ENCODE peak calls at places on chromosomes 1 and 21, in four cellular contexts. A is lung, X is HCT116, V is stomach. C is an unnamed sample.

GRCh38 chr1:42923367-42924248 is 35.1 kb downstream of the SLC2A1 start:
- DNase-seq in A (no peak), X (no peak), V (no peak), C (no peak)

GRCh38 chr1:186340772-186341171 is 34.3 kb downstream of the TPR start:
- DNase-seq in A (no peak), X (no peak), V (no peak), C (no peak)

GRCh38 chr21:39637197-39637970 is 24.6 kb downstream of the B3GALT5 start:
- DNase-seq in A (no peak), X (no peak), V (no peak), C (no peak)

GRCh38 chr1:70504176-70504820 is 93.2 kb downstream of the CTH start:
- DNase-seq in A (no peak), X (no peak), V (no peak), C (no peak)

GRCh38 chr1:167772436-167772835 is 50.7 kb downstream of the MPZL1 start:
- DNase-seq in A (no peak), X (no peak), V (no peak), C (no peak)

GRCh38 chr1:210072129-210072528 is 134.1 kb downstream of the SYT14 start:
- DNase-seq in A (no peak), X (no peak), V (no peak), C (peak)

GRCh38 chr1:164813781-164814180 is 254.8 kb downstream of the PBX1 start:
- DNase-seq in A (no peak), X (no peak), V (no peak), C (no peak)

GRCh38 chr1:201128476-201128875 is 1.5 kb upstream of the ASCL5 start:
- DNase-seq in A (no peak), X (no peak), V (no peak), C (no peak)

GRCh38 chr1:95301091-95301490 is 67.1 kb downstream of the RWDD3 start:
- DNase-seq in A (no peak), X (no peak), V (no peak), C (no peak)

GRCh38 chr1:56376188-56376984 is 203.0 kb downstream of the PLPP3 start:
- DNase-seq in A (no peak), X (peak), V (peak), C (no peak)

GRCh38 chr1:67500413-67500959 is 70.3 kb upstream of the SERBP1 start:
- DNase-seq in A (peak), X (peak), V (peak), C (peak)

GRCh38 chr1:244680667-244681066 is 27.7 kb downstream of the DESI2 start:
- DNase-seq in A (no peak), X (no peak), V (no peak), C (no peak)

GRCh38 chr1:220226752-220227151 is 45.5 kb downstream of the RAB3GAP2 start:
- DNase-seq in A (no peak), X (no peak), V (no peak), C (no peak)

DNA sequence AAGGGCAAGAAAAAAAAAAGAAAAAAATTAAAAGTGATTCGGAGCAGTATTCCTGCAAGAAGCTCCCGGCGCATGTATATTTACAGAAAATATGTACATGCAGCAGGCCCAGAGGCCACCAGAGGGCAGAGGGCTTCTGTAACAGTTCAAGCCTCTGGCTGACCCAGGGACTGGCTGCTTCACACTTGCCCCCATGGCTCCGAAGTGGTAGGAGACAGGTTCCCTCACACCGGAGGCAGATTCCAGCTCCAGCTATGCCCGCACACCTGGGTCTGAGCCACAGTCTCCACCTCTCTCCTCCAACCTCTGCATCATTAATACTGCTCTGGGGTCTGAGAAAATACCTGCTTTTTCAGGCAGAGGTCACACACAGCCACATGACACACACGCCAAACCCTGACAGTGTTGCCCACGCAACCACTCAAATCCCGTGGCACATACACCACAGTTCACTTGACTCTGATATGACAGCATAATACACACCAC is 2.2 kb upstream of the ARHGAP30 start:
- DNase-seq in A (peak), X (peak), V (peak), C (no peak)
- TF ChIP-seq CTCF in A (peak), X (peak), V (peak), C (peak)

GRCh38 chr1:23217421-23218115 is at the start of gene HTR1D:
- DNase-seq in A (no peak), X (no peak), V (no peak), C (no peak)
- H3K4me3 ChIP-seq in A (peak), X (peak), V (peak), C (peak)

DNA sequence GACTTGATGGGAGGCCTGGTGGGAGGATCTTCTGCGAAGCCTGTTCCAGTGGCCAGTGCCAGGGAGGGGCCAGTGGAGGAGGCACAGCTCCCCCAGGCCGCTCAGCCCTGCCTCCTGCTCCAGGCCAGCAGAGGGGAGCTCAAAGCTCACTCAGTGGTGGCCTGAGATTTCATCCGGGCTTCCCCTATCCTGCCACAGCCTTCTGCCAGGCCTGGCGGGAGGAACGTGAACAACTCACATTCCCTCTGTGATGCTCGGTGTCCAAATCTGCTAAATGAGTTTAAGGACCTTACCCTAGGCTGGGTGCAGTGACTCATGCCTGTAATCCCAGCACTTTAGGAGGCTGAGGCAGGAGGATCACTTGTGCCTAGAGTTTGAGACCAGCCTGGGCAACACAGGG is 3.3 kb downstream of the CLCNKB start:
- DNase-seq in A (no peak), X (no peak), V (no peak), C (no peak)
- TF ChIP-seq CTCF in A (no peak), X (no peak), V (no peak), C (no peak)

GRCh38 chr1:243470492-243470891 is 214.7 kb downstream of the SDCCAG8 start:
- DNase-seq in A (no peak), X (no peak), V (no peak), C (no peak)
- H3K4me3 ChIP-seq in A (no peak), X (no peak), V (no peak), C (no peak)

GRCh38 chr1:156571959-156572662 is at the start of gene IQGAP3:
- DNase-seq in A (peak), X (peak), V (peak), C (no peak)

GRCh38 chr1:156577512-156577911 is 2.0 kb upstream of the TTC24 start:
- DNase-seq in A (no peak), X (no peak), V (no peak), C (no peak)

GRCh38 chr1:156571261-156571958 is 955 bp downstream of the IQGAP3 start:
- DNase-seq in A (no peak), X (no peak), V (no peak), C (peak)

GRCh38 chr1:156572663-156573018 is 276 bp upstream of the IQGAP3 start:
- DNase-seq in A (no peak), X (no peak), V (no peak), C (no peak)

GRCh38 chr1:156574039-156574633 is 1.8 kb upstream of the IQGAP3 start:
- DNase-seq in A (no peak), X (no peak), V (no peak), C (no peak)
- TF ChIP-seq CTCF in A (no peak), X (no peak), V (no peak), C (no peak)